ENCODE peak calls at places on chromosomes 4 and X, in four cellular contexts. One of them, this sample, is unnamed.

GRCh38 chr4:8835521-8836365 is 35.9 kb downstream of the HMX1 start:
- DNase-seq in MM.1S: no peak
- DNase-seq in choroid plexus epithelial cell: no peak
- DNase-seq in glutamatergic neuron: no peak
- DNase-seq in this sample: no peak

GRCh38 chr4:22635692-22636091 is 57.0 kb upstream of the GBA3 start:
- DNase-seq in MM.1S: no peak
- DNase-seq in choroid plexus epithelial cell: no peak
- DNase-seq in glutamatergic neuron: no peak
- DNase-seq in this sample: no peak

GRCh38 chr4:118287691-118288090 is 65.1 kb downstream of the PRSS12 start:
- DNase-seq in choroid plexus epithelial cell: no peak
- DNase-seq in MM.1S: no peak
- DNase-seq in glutamatergic neuron: no peak
- DNase-seq in this sample: no peak

GRCh38 chrX:77953708-77954107 is 15.7 kb downstream of the PGAM4 start:
- DNase-seq in choroid plexus epithelial cell: peak; percentile 54
- DNase-seq in MM.1S: no peak
- DNase-seq in glutamatergic neuron: no peak
- DNase-seq in this sample: peak; percentile 91

GRCh38 chrX:23699636-23700194 is 32.4 kb downstream of the PRDX4 start:
- DNase-seq in MM.1S: no peak
- DNase-seq in glutamatergic neuron: no peak
- DNase-seq in choroid plexus epithelial cell: peak; percentile 2
- DNase-seq in this sample: no peak

GRCh38 chr4:157992038-157992706 is 180.7 kb downstream of the GASK1B start:
- DNase-seq in glutamatergic neuron: no peak
- DNase-seq in choroid plexus epithelial cell: peak; percentile 91
- DNase-seq in MM.1S: peak; percentile 64
- DNase-seq in this sample: peak; percentile 70

GRCh38 chr4:8737075-8737474 is 134.6 kb downstream of the HMX1 start:
- DNase-seq in choroid plexus epithelial cell: no peak
- DNase-seq in glutamatergic neuron: no peak
- DNase-seq in MM.1S: no peak
- DNase-seq in this sample: no peak

GRCh38 chr4:150583287-150584197 is 1.6 kb downstream of the MAB21L2 start:
- DNase-seq in choroid plexus epithelial cell: peak; percentile 47
- DNase-seq in MM.1S: no peak
- DNase-seq in glutamatergic neuron: peak; percentile 49
- DNase-seq in this sample: no peak

GRCh38 chr4:186204611-186205144 is 13.3 kb downstream of the CYP4V2 start:
- DNase-seq in choroid plexus epithelial cell: no peak
- DNase-seq in glutamatergic neuron: no peak
- DNase-seq in MM.1S: no peak
- DNase-seq in this sample: no peak

GRCh38 chrX:10926906-10927305 is 184.2 kb upstream of the HCCS start:
- DNase-seq in MM.1S: no peak
- DNase-seq in choroid plexus epithelial cell: no peak
- DNase-seq in glutamatergic neuron: no peak
- DNase-seq in this sample: no peak

GRCh38 chr4:6767341-6767724 is 15.2 kb upstream of the KIAA0232 start:
- DNase-seq in choroid plexus epithelial cell: no peak
- DNase-seq in MM.1S: peak; percentile 43
- DNase-seq in glutamatergic neuron: no peak
- DNase-seq in this sample: no peak

GRCh38 chr4:32226201-32226600 is 1506.0 kb downstream of the PCDH7 start:
- DNase-seq in MM.1S: no peak
- DNase-seq in glutamatergic neuron: no peak
- DNase-seq in choroid plexus epithelial cell: peak; percentile 81
- DNase-seq in this sample: no peak

GRCh38 chrX:12929701-12930100 is 23.3 kb downstream of the TLR8 start:
- DNase-seq in choroid plexus epithelial cell: no peak
- DNase-seq in glutamatergic neuron: no peak
- DNase-seq in MM.1S: no peak
- DNase-seq in this sample: no peak

GRCh38 chr4:152359208-152360044 is 176.5 kb downstream of the FBXW7 start:
- DNase-seq in MM.1S: no peak
- DNase-seq in choroid plexus epithelial cell: no peak
- DNase-seq in glutamatergic neuron: no peak
- DNase-seq in this sample: no peak

GRCh38 chr4:121107507-121107906 is 35.2 kb upstream of the NDNF start:
- DNase-seq in MM.1S: no peak
- DNase-seq in choroid plexus epithelial cell: no peak
- DNase-seq in glutamatergic neuron: no peak
- DNase-seq in this sample: no peak

GRCh38 chr4:184473515-184474260 is 662 bp downstream of the IRF2 start:
- DNase-seq in MM.1S: peak; percentile 75
- DNase-seq in choroid plexus epithelial cell: peak; percentile 52
- DNase-seq in glutamatergic neuron: peak; percentile 72
- DNase-seq in this sample: no peak

GRCh38 chr4:147328756-147329446 is 152.0 kb upstream of the EDNRA start:
- DNase-seq in MM.1S: no peak
- DNase-seq in glutamatergic neuron: no peak
- DNase-seq in choroid plexus epithelial cell: no peak
- DNase-seq in this sample: no peak

GRCh38 chr4:41026971-41027370 is 187.4 kb downstream of the APBB2 start:
- DNase-seq in glutamatergic neuron: no peak
- DNase-seq in MM.1S: no peak
- DNase-seq in choroid plexus epithelial cell: no peak
- DNase-seq in this sample: no peak

GRCh38 chrX:14591976-14592375 is 62.6 kb downstream of the GLRA2 start:
- DNase-seq in choroid plexus epithelial cell: no peak
- DNase-seq in MM.1S: no peak
- DNase-seq in glutamatergic neuron: no peak
- DNase-seq in this sample: no peak

GRCh38 chr4:41256740-41257256 is at the start of gene UCHL1:
- DNase-seq in glutamatergic neuron: peak; percentile 97
- DNase-seq in MM.1S: peak; percentile 91
- DNase-seq in choroid plexus epithelial cell: peak; percentile 96
- DNase-seq in this sample: no peak

GRCh38 chr4:683982-684571 is 4.9 kb downstream of the SLC49A3 start:
- DNase-seq in MM.1S: no peak
- DNase-seq in choroid plexus epithelial cell: peak; percentile 82
- DNase-seq in glutamatergic neuron: peak; percentile 74
- DNase-seq in this sample: peak; percentile 37

GRCh38 chrX:68650491-68650890 is 3.0 kb downstream of the STARD8 start:
- DNase-seq in choroid plexus epithelial cell: peak; percentile 33
- DNase-seq in MM.1S: no peak
- DNase-seq in glutamatergic neuron: no peak
- DNase-seq in this sample: no peak

GRCh38 chrX:12245650-12246645 is 107.7 kb downstream of the FRMPD4 start:
- DNase-seq in MM.1S: no peak
- DNase-seq in choroid plexus epithelial cell: peak; percentile 47
- DNase-seq in glutamatergic neuron: no peak
- DNase-seq in this sample: no peak

GRCh38 chrX:20829665-20830481 is 544.3 kb upstream of the CNKSR2 start:
- DNase-seq in MM.1S: no peak
- DNase-seq in glutamatergic neuron: no peak
- DNase-seq in choroid plexus epithelial cell: peak; percentile 27
- DNase-seq in this sample: no peak

GRCh38 chrX:107708762-107709161 is 66.8 kb downstream of the TSC22D3 start:
- DNase-seq in MM.1S: no peak
- DNase-seq in glutamatergic neuron: no peak
- DNase-seq in choroid plexus epithelial cell: no peak
- DNase-seq in this sample: no peak

GRCh38 chr4:111128327-111128726 is 505.4 kb upstream of the PITX2 start:
- DNase-seq in glutamatergic neuron: no peak
- DNase-seq in MM.1S: peak; percentile 39
- DNase-seq in choroid plexus epithelial cell: no peak
- DNase-seq in this sample: no peak

GRCh38 chr4:27288496-27288895 is 427.9 kb downstream of the STIM2 start:
- DNase-seq in choroid plexus epithelial cell: no peak
- DNase-seq in MM.1S: no peak
- DNase-seq in glutamatergic neuron: no peak
- DNase-seq in this sample: no peak

DNA sequence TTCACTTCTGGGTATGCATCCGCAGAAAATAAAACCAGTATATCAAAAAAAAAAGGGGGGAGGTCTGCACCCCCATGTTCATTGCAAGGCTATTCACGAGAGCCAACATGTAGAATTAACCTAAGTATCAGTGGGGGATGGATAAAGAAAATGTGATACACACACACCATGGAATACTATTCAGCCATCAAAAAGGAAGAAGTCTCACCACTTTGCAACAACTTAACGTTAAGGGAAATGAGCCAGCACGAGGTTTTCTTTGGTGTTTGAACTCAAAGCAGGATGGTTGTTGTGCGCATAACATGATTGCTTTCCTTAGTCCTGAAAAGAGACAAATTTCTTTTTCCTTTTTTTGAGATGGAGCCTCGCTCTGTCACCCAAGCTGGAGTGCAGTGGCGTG is 222.7 kb downstream of the SHOX start:
- DNase-seq in MM.1S: no peak
- DNase-seq in glutamatergic neuron: no peak
- DNase-seq in choroid plexus epithelial cell: no peak
- DNase-seq in this sample: no peak
- TF ChIP-seq CTCF in MM.1S: no peak
- TF ChIP-seq CTCF in glutamatergic neuron: no peak
- TF ChIP-seq CTCF in choroid plexus epithelial cell: no peak
- TF ChIP-seq CTCF in this sample: no peak

DNA sequence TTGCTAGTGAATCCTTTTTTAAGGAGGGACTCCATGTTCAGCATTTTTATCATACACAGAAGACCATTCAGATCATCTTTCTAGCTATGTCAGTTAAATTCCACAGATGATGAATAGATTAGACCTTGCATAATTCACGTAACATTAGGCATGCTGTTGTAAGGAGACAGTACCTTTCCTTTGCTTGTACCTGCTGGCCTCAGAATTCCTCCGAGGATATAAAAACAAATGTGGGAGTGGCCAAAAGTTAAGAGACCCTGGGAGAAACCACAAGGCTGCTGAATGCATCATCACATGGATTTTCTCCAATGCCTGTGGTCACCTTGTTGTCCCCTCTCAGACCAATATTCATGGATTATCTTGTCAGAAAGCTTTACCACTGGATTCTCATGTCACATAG is 201.4 kb downstream of the MAGEB17 start:
- DNase-seq in MM.1S: no peak
- DNase-seq in choroid plexus epithelial cell: no peak
- DNase-seq in glutamatergic neuron: no peak
- DNase-seq in this sample: no peak
- TF ChIP-seq CTCF in MM.1S: no peak
- TF ChIP-seq CTCF in choroid plexus epithelial cell: no peak
- TF ChIP-seq CTCF in glutamatergic neuron: no peak
- TF ChIP-seq CTCF in this sample: no peak

GRCh38 chr4:39044364-39044946 is 12.2 kb upstream of the TMEM156 start:
- DNase-seq in MM.1S: peak; percentile 94
- DNase-seq in choroid plexus epithelial cell: peak; percentile 98
- DNase-seq in glutamatergic neuron: peak; percentile 87
- DNase-seq in this sample: peak; percentile 33
- TF ChIP-seq CTCF in MM.1S: peak; percentile 6
- TF ChIP-seq CTCF in choroid plexus epithelial cell: no peak
- TF ChIP-seq CTCF in glutamatergic neuron: no peak
- TF ChIP-seq CTCF in this sample: peak; percentile 2

DNA sequence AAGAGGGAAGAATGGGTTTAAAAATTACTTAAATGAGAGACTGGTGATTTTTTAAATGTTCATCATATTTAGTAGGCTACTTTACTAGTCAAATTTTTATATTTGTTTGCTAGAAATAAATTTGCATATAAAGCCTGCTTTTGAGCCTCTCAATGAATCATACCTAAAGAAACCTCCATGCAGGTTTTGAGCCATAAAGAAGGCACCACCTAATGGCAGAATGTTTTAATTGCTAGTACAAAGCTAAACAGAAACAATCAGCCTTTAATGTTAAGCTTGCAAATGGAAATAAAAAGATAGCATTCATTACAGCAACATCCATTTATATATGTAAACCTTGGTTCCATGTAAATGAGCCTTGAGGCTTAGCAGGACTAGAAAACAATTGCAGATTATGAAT is 989.7 kb downstream of the CCSER1 start:
- DNase-seq in choroid plexus epithelial cell: peak; percentile 48
- DNase-seq in glutamatergic neuron: no peak
- DNase-seq in MM.1S: peak; percentile 33
- DNase-seq in this sample: no peak
- TF ChIP-seq CTCF in choroid plexus epithelial cell: peak; percentile 47
- TF ChIP-seq CTCF in glutamatergic neuron: peak; percentile 12
- TF ChIP-seq CTCF in MM.1S: peak; percentile 40
- TF ChIP-seq CTCF in this sample: peak; percentile 53

GRCh38 chr4:86522349-86522748 is 71.8 kb upstream of the PTPN13 start:
- DNase-seq in choroid plexus epithelial cell: peak; percentile 40
- DNase-seq in MM.1S: no peak
- DNase-seq in glutamatergic neuron: no peak
- DNase-seq in this sample: no peak
- TF ChIP-seq CTCF in choroid plexus epithelial cell: peak; percentile 48
- TF ChIP-seq CTCF in MM.1S: peak; percentile 34
- TF ChIP-seq CTCF in glutamatergic neuron: no peak
- TF ChIP-seq CTCF in this sample: peak; percentile 13

This sample was measured in LNCaP clone FGC.